ENCODE peak calls at places on chromosomes 3 and 15, in nine cellular contexts. A is lower lobe of right lung, R is sigmoid colon, I is cardiac fibroblast, Y is body of pancreas, O is GM12864, M is heart left ventricle, J is HFFc6, S is AG09319. T is an unnamed sample.

GRCh38 chr3:2133191-2133590 is 34.5 kb downstream of the CNTN4 start:
- DNase-seq in Y (no peak), A (no peak), M (no peak), O (no peak), R (no peak), S (no peak), J (no peak), I (no peak), T (no peak)

GRCh38 chr15:30859091-30859874 is 44.4 kb upstream of the FAN1 start:
- DNase-seq in M (no peak), J (peak), S (no peak), R (no peak), I (peak), Y (no peak), A (no peak), O (no peak), T (peak)

GRCh38 chr15:75836953-75837321 is 6.3 kb upstream of the UBE2Q2 start:
- DNase-seq in O (peak), A (peak), R (no peak), I (peak), S (peak), M (no peak), J (peak), Y (peak), T (peak)

GRCh38 chr3:170792511-170792910 is 77.5 kb downstream of the RPL22L1 start:
- DNase-seq in J (no peak), S (no peak), R (no peak), M (no peak), A (no peak), O (no peak), Y (no peak), I (no peak), T (no peak)

GRCh38 chr15:40857601-40858351 is 13.9 kb downstream of the SPINT1 start:
- DNase-seq in R (peak), M (peak), A (peak), O (no peak), S (no peak), J (peak), I (peak), Y (peak), T (peak)

GRCh38 chr3:99332726-99333125 is 305.7 kb upstream of the COL8A1 start:
- DNase-seq in O (no peak), A (no peak), J (peak), R (no peak), M (no peak), S (no peak), I (no peak), Y (no peak), T (peak)

GRCh38 chr15:31402511-31403056 is 75.9 kb downstream of the KLF13 start:
- DNase-seq in M (peak), J (no peak), Y (peak), A (no peak), O (no peak), R (peak), S (no peak), I (peak), T (peak)

GRCh38 chr15:63969652-63970421 is 76.4 kb downstream of the DAPK2 start:
- DNase-seq in M (peak), S (no peak), J (no peak), O (no peak), R (no peak), A (peak), Y (peak), I (peak), T (no peak)

GRCh38 chr3:124770341-124771082 is 40.3 kb downstream of the UMPS start:
- DNase-seq in J (no peak), R (no peak), A (no peak), S (no peak), M (peak), I (peak), O (no peak), Y (no peak), T (no peak)

GRCh38 chr15:55546718-55547117 is 38.7 kb upstream of the DNAAF4 start:
- DNase-seq in J (no peak), O (no peak), R (no peak), I (peak), Y (no peak), S (no peak), M (no peak), A (no peak), T (peak)

GRCh38 chr3:132284756-132285619 is 32.2 kb upstream of the ACP3 start:
- DNase-seq in Y (peak), O (no peak), S (no peak), R (no peak), A (peak), M (no peak), J (no peak), I (no peak), T (no peak)

GRCh38 chr3:31952205-31952604 is 28.9 kb downstream of the OSBPL10 start:
- DNase-seq in O (peak), I (no peak), Y (no peak), A (no peak), R (no peak), M (no peak), J (no peak), S (no peak), T (no peak)

GRCh38 chr3:59737209-59737608 is 687.4 kb upstream of the CFAP20DC start:
- DNase-seq in S (no peak), J (no peak), A (no peak), O (no peak), I (no peak), Y (no peak), R (no peak), M (no peak), T (peak)

GRCh38 chr15:42349178-42349577 is 10.1 kb upstream of the CAPN3 start:
- DNase-seq in J (peak), I (peak), R (no peak), A (no peak), Y (no peak), O (no peak), S (no peak), M (no peak), T (peak)

GRCh38 chr15:25792128-25792527 is 71.0 kb downstream of the ATP10A start:
- DNase-seq in R (peak), O (no peak), I (no peak), M (no peak), J (no peak), A (no peak), S (no peak), Y (no peak), T (no peak)

GRCh38 chr3:154135511-154136173 is 14.5 kb downstream of the ARHGEF26 start:
- DNase-seq in Y (peak), J (no peak), S (no peak), R (no peak), O (no peak), I (peak), A (no peak), M (no peak), T (no peak)

GRCh38 chr3:170511371-170511770 is 74.5 kb downstream of the SLC7A14 start:
- DNase-seq in R (no peak), O (no peak), Y (no peak), I (no peak), M (no peak), A (no peak), S (no peak), J (no peak), T (no peak)

GRCh38 chr15:41506796-41507341 is 6.8 kb downstream of the LTK start:
- DNase-seq in S (no peak), J (no peak), I (no peak), Y (no peak), A (no peak), M (no peak), O (no peak), R (no peak), T (no peak)

GRCh38 chr3:157566596-157566995 is 63.4 kb upstream of the VEPH1 start:
- DNase-seq in I (peak), S (no peak), Y (no peak), A (no peak), O (no peak), M (no peak), R (no peak), J (no peak), T (no peak)

GRCh38 chr15:88983861-88984429 is 70.8 kb upstream of the MFGE8 start:
- DNase-seq in O (no peak), Y (no peak), M (no peak), J (no peak), S (no peak), R (no peak), I (no peak), A (no peak), T (no peak)

GRCh38 chr3:14847613-14848541 is 29.1 kb downstream of the FGD5 start:
- DNase-seq in R (peak), Y (peak), O (no peak), S (no peak), J (no peak), A (peak), M (peak), I (no peak), T (no peak)

GRCh38 chr15:50312636-50313035 is 42.4 kb downstream of the GABPB1 start:
- DNase-seq in A (no peak), Y (no peak), M (no peak), O (no peak), S (no peak), I (no peak), J (no peak), R (no peak), T (no peak)

GRCh38 chr3:153291052-153291689 is 129.1 kb downstream of the RAP2B start:
- DNase-seq in J (peak), M (no peak), I (peak), S (no peak), A (no peak), Y (no peak), O (no peak), R (no peak), T (peak)

GRCh38 chr3:185353823-185354614 is 8.9 kb upstream of the MAP3K13 start:
- DNase-seq in I (peak), R (peak), S (no peak), J (peak), Y (peak), O (peak), M (peak), A (peak), T (peak)

GRCh38 chr3:141071681-141072260 is 20.6 kb downstream of the SPSB4 start:
- DNase-seq in O (no peak), M (no peak), Y (peak), S (no peak), A (peak), J (no peak), I (no peak), R (peak), T (no peak)

GRCh38 chr3:124172846-124173245 is 180.9 kb upstream of the ROPN1 start:
- DNase-seq in I (no peak), Y (peak), S (no peak), R (no peak), J (no peak), O (no peak), M (no peak), A (no peak), T (no peak)

GRCh38 chr15:68693071-68693470 is 114.3 kb downstream of the CORO2B start:
- DNase-seq in Y (no peak), I (no peak), O (no peak), R (no peak), S (no peak), M (no peak), J (peak), A (no peak), T (no peak)

GRCh38 chr3:126153695-126154360 is 26.6 kb downstream of the ALDH1L1 start:
- DNase-seq in I (no peak), O (no peak), S (no peak), R (peak), J (no peak), A (peak), M (no peak), Y (no peak), T (no peak)

GRCh38 chr3:48013288-48013980 is 2.8 kb downstream of the MAP4 start:
- DNase-seq in S (peak), O (no peak), M (peak), A (no peak), Y (peak), R (peak), J (peak), I (peak), T (peak)

GRCh38 chr3:49998326-49998725 is 58.4 kb downstream of the RBM6 start:
- DNase-seq in A (no peak), I (peak), O (no peak), M (no peak), Y (no peak), S (no peak), J (peak), R (no peak), T (peak)

GRCh38 chr3:47588053-47588452 is 9.4 kb upstream of the CSPG5 start:
- DNase-seq in O (no peak), M (no peak), S (no peak), A (no peak), I (no peak), Y (no peak), J (no peak), R (no peak), T (no peak)

GRCh38 chr3:184305577-184305976 is 6.5 kb downstream of the PSMD2 start:
- DNase-seq in R (no peak), I (peak), M (no peak), A (no peak), J (peak), O (no peak), Y (no peak), S (no peak), T (no peak)

GRCh38 chr3:161403251-161403650 is 31.9 kb upstream of the SPTSSB start:
- DNase-seq in I (peak), R (no peak), S (no peak), M (no peak), A (no peak), Y (no peak), O (no peak), J (no peak), T (no peak)

GRCh38 chr3:123475786-123476185 is 26.9 kb upstream of the ADCY5 start:
- DNase-seq in A (no peak), Y (no peak), M (no peak), J (no peak), I (no peak), O (no peak), R (no peak), S (no peak), T (no peak)

GRCh38 chr3:97138914-97139541 is 324.6 kb downstream of the EPHA6 start:
- DNase-seq in S (no peak), R (peak), M (no peak), O (no peak), A (no peak), J (no peak), Y (no peak), I (peak), T (no peak)

GRCh38 chr15:58221591-58222241 is 83.5 kb downstream of the AQP9 start:
- DNase-seq in I (peak), A (peak), S (no peak), Y (peak), M (peak), O (no peak), R (no peak), J (peak), T (peak)
- TF ChIP-seq CTCF in I (peak), A (peak), S (peak), Y (no peak), M (peak), O (peak), R (no peak), J (peak), T (peak)

GRCh38 chr3:37814547-37814946 is 47.1 kb upstream of the CTDSPL start:
- DNase-seq in S (no peak), A (no peak), M (no peak), J (peak), I (peak), R (no peak), Y (no peak), O (no peak), T (no peak)
- TF ChIP-seq CTCF in S (peak), A (no peak), M (peak), J (peak), I (no peak), R (peak), Y (peak), O (peak), T (peak)

GRCh38 chr3:11155341-11156025 is 1.2 kb downstream of the HRH1 start:
- DNase-seq in J (peak), M (peak), A (peak), S (peak), O (no peak), I (peak), Y (peak), R (peak), T (peak)
- TF ChIP-seq CTCF in J (peak), M (peak), A (peak), S (peak), O (no peak), I (peak), Y (no peak), R (peak), T (peak)

DNA sequence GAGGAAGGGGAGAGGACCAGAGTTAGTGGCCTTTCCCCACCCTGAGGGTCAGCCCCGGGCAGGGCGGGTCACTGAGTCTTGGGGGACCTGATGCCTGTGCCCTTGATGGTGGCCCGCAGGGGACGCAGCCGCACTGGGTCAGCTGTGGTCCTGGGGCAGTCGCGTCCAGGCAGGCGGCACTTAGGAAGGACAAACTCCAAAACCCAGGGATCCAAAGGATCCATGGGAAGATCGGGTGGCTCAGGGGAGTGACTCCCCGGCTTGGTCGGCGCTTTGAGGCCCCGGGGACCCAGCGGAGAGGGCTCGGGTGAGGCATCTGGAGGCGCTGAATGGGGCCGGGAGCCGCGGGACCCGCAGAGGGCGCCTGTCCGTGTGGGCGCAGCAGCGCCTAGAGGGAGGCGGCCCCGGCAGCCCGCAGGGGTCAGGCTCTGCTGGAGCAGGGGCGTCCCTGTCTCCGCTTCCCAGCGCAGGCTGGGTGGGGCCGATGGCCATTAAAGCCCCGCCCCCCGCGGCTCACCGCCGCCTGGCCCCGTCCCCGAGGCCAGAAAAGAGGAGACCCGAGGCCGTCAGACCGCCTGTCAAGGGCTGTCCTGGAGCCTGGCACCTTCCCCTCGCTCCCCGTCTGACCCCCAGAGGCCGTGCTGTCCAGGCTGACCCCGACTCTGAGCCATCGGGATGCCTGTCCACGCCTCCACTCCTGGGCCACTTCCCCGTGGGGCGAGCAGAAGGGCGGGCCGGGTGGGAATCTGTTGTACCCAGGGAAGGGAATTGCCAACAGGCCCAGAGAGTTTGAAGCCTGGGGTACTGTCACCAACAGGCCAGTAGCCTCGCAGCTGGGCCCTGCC is 17.4 kb downstream of the CIDEC start:
- DNase-seq in J (peak), A (peak), I (peak), M (peak), O (no peak), Y (peak), R (peak), S (no peak), T (no peak)
- TF ChIP-seq CTCF in J (peak), A (peak), I (peak), M (peak), O (peak), Y (peak), R (peak), S (peak), T (peak)

GRCh38 chr15:92079647-92080255 is 226.2 kb downstream of the SLCO3A1 start:
- DNase-seq in O (no peak), S (no peak), J (no peak), Y (no peak), R (no peak), I (no peak), M (no peak), A (no peak), T (no peak)

GRCh38 chr15:92077353-92078080 is 224.0 kb downstream of the SLCO3A1 start:
- DNase-seq in R (peak), O (no peak), Y (peak), J (peak), I (peak), M (peak), A (peak), S (peak), T (peak)

GRCh38 chr15:92078270-92078669 is 224.8 kb downstream of the SLCO3A1 start:
- DNase-seq in Y (no peak), O (no peak), J (no peak), I (no peak), S (no peak), R (no peak), A (no peak), M (no peak), T (no peak)

GRCh38 chr15:92076536-92076935 is 223.0 kb downstream of the SLCO3A1 start:
- DNase-seq in I (no peak), S (no peak), A (no peak), Y (no peak), O (no peak), J (no peak), R (no peak), M (no peak), T (no peak)

DNA sequence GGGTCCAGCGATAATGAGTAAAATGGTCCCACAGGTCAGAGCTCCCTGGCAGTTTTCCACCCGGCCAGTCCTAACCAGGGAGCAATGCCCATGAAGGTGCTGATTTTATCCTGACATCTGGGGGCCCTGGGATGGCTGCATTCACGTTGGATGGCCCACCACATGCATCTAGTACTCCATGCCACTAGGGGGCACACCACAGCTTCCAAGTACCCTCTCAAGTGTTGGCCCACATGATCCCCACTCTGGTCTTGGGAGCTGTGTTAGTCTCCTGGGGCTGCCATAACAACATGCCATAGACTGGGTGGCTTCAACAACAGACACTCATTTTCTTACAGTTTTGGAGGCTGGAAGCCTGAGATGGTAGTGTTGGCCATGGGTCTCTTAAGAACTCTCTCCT is 225.5 kb downstream of the SLCO3A1 start:
- DNase-seq in M (no peak), S (no peak), Y (no peak), A (no peak), J (no peak), I (peak), R (no peak), O (no peak), T (no peak)
- TF ChIP-seq CTCF in M (peak), S (peak), Y (no peak), A (peak), J (peak), I (peak), R (no peak), O (peak), T (peak)

GRCh38 chr15:99732711-99733267 is 448 bp downstream of the LYSMD4 start:
- DNase-seq in R (peak), S (no peak), I (no peak), A (no peak), O (no peak), Y (peak), J (no peak), M (peak), T (no peak)
- TF ChIP-seq CTCF in R (no peak), S (no peak), I (no peak), A (no peak), O (no peak), Y (no peak), J (no peak), M (no peak), T (no peak)

DNA sequence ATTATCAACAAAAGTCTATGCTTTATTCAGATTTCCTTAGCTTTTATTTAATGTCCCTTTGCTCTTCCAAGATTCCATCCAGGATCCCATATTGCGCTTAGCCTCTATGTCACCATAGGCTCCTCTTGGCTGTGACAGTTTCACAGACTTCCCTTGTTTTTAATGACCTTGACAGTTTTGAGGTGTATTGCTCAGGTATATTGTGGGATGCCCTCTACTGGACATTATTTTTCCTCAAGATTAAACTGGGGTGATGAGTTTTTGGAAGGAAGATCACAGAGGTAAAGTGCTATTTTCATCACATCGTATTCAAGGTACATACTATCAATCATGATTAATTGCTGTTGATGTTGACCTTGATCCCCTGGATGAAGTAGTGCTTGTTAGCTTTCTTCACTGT is 99.1 kb upstream of the SMAD3 start:
- DNase-seq in J (no peak), A (no peak), O (no peak), R (no peak), Y (no peak), I (no peak), S (no peak), M (no peak), T (no peak)
- TF ChIP-seq CTCF in J (peak), A (peak), O (peak), R (no peak), Y (no peak), I (no peak), S (no peak), M (peak), T (no peak)